ENCODE peak calls at places on chromosomes 7 and 10, in four cellular contexts. One of them, this sample, is unnamed.

GRCh38 chr7:27032843-27033242 is 63.0 kb downstream of the HOXA1 start:
- DNase-seq in CD4-positive, alpha-beta T cell: no peak
- DNase-seq in stimulated activated CD4-positive, alpha-beta T cell treated with anti-CD3 and anti-CD28 coated beads, TNF-alpha, amount 100 ng/mL, for 1 hour: no peak
- DNase-seq in left colon: no peak
- DNase-seq in this sample: no peak

GRCh38 chr7:30908681-30909080 is 3.0 kb upstream of the AQP1 start:
- DNase-seq in left colon: no peak
- DNase-seq in stimulated activated CD4-positive, alpha-beta T cell treated with anti-CD3 and anti-CD28 coated beads, TNF-alpha, amount 100 ng/mL, for 1 hour: no peak
- DNase-seq in CD4-positive, alpha-beta T cell: no peak
- DNase-seq in this sample: no peak

GRCh38 chr7:102009628-102010027 is 192.2 kb downstream of the CUX1 start:
- DNase-seq in CD4-positive, alpha-beta T cell: no peak
- DNase-seq in left colon: no peak
- DNase-seq in stimulated activated CD4-positive, alpha-beta T cell treated with anti-CD3 and anti-CD28 coated beads, TNF-alpha, amount 100 ng/mL, for 1 hour: no peak
- DNase-seq in this sample: no peak

GRCh38 chr10:70106958-70107791 is 25.4 kb downstream of the AIFM2 start:
- DNase-seq in stimulated activated CD4-positive, alpha-beta T cell treated with anti-CD3 and anti-CD28 coated beads, TNF-alpha, amount 100 ng/mL, for 1 hour: no peak
- DNase-seq in CD4-positive, alpha-beta T cell: no peak
- DNase-seq in left colon: no peak
- DNase-seq in this sample: no peak

GRCh38 chr7:121084748-121085336 is 96.3 kb downstream of the CPED1 start:
- DNase-seq in stimulated activated CD4-positive, alpha-beta T cell treated with anti-CD3 and anti-CD28 coated beads, TNF-alpha, amount 100 ng/mL, for 1 hour: no peak
- DNase-seq in left colon: no peak
- DNase-seq in CD4-positive, alpha-beta T cell: no peak
- DNase-seq in this sample: no peak

GRCh38 chr7:86328801-86329433 is 314.8 kb upstream of the GRM3 start:
- DNase-seq in stimulated activated CD4-positive, alpha-beta T cell treated with anti-CD3 and anti-CD28 coated beads, TNF-alpha, amount 100 ng/mL, for 1 hour: no peak
- DNase-seq in CD4-positive, alpha-beta T cell: no peak
- DNase-seq in left colon: no peak
- DNase-seq in this sample: no peak

GRCh38 chr10:51468424-51468823 is 231.0 kb downstream of the CSTF2T start:
- DNase-seq in stimulated activated CD4-positive, alpha-beta T cell treated with anti-CD3 and anti-CD28 coated beads, TNF-alpha, amount 100 ng/mL, for 1 hour: no peak
- DNase-seq in CD4-positive, alpha-beta T cell: no peak
- DNase-seq in left colon: no peak
- DNase-seq in this sample: no peak

GRCh38 chr7:142376356-142376997 is 118.6 kb upstream of the PRSS58 start:
- DNase-seq in CD4-positive, alpha-beta T cell: no peak
- DNase-seq in stimulated activated CD4-positive, alpha-beta T cell treated with anti-CD3 and anti-CD28 coated beads, TNF-alpha, amount 100 ng/mL, for 1 hour: no peak
- DNase-seq in left colon: no peak
- DNase-seq in this sample: no peak

GRCh38 chr7:121046893-121047468 is 58.5 kb downstream of the CPED1 start:
- DNase-seq in left colon: no peak
- DNase-seq in CD4-positive, alpha-beta T cell: no peak
- DNase-seq in stimulated activated CD4-positive, alpha-beta T cell treated with anti-CD3 and anti-CD28 coated beads, TNF-alpha, amount 100 ng/mL, for 1 hour: no peak
- DNase-seq in this sample: peak

GRCh38 chr7:83648464-83649241 is at the start of gene SEMA3E:
- DNase-seq in stimulated activated CD4-positive, alpha-beta T cell treated with anti-CD3 and anti-CD28 coated beads, TNF-alpha, amount 100 ng/mL, for 1 hour: no peak
- DNase-seq in CD4-positive, alpha-beta T cell: no peak
- DNase-seq in left colon: peak
- DNase-seq in this sample: peak

GRCh38 chr10:63977329-63977923 is 456.2 kb downstream of the REEP3 start:
- DNase-seq in stimulated activated CD4-positive, alpha-beta T cell treated with anti-CD3 and anti-CD28 coated beads, TNF-alpha, amount 100 ng/mL, for 1 hour: no peak
- DNase-seq in CD4-positive, alpha-beta T cell: no peak
- DNase-seq in left colon: no peak
- DNase-seq in this sample: peak

GRCh38 chr7:32501522-32501921 is 6.2 kb downstream of the AVL9 start:
- DNase-seq in left colon: no peak
- DNase-seq in stimulated activated CD4-positive, alpha-beta T cell treated with anti-CD3 and anti-CD28 coated beads, TNF-alpha, amount 100 ng/mL, for 1 hour: no peak
- DNase-seq in CD4-positive, alpha-beta T cell: no peak
- DNase-seq in this sample: no peak

GRCh38 chr10:72074413-72075183 is 13.8 kb downstream of the SPOCK2 start:
- DNase-seq in stimulated activated CD4-positive, alpha-beta T cell treated with anti-CD3 and anti-CD28 coated beads, TNF-alpha, amount 100 ng/mL, for 1 hour: no peak
- DNase-seq in CD4-positive, alpha-beta T cell: no peak
- DNase-seq in left colon: no peak
- DNase-seq in this sample: no peak

GRCh38 chr10:31101123-31101522 is 69.5 kb upstream of the ZNF438 start:
- DNase-seq in left colon: peak
- DNase-seq in stimulated activated CD4-positive, alpha-beta T cell treated with anti-CD3 and anti-CD28 coated beads, TNF-alpha, amount 100 ng/mL, for 1 hour: peak
- DNase-seq in CD4-positive, alpha-beta T cell: peak
- DNase-seq in this sample: no peak

GRCh38 chr7:117610390-117610789 is 130.6 kb downstream of the CFTR start:
- DNase-seq in left colon: no peak
- DNase-seq in CD4-positive, alpha-beta T cell: no peak
- DNase-seq in stimulated activated CD4-positive, alpha-beta T cell treated with anti-CD3 and anti-CD28 coated beads, TNF-alpha, amount 100 ng/mL, for 1 hour: no peak
- DNase-seq in this sample: no peak

GRCh38 chr7:78039791-78040776 is 241.5 kb downstream of the PHTF2 start:
- DNase-seq in left colon: no peak
- DNase-seq in CD4-positive, alpha-beta T cell: peak
- DNase-seq in stimulated activated CD4-positive, alpha-beta T cell treated with anti-CD3 and anti-CD28 coated beads, TNF-alpha, amount 100 ng/mL, for 1 hour: peak
- DNase-seq in this sample: no peak

GRCh38 chr7:135184254-135184841 is 13.8 kb upstream of the CYREN start:
- DNase-seq in stimulated activated CD4-positive, alpha-beta T cell treated with anti-CD3 and anti-CD28 coated beads, TNF-alpha, amount 100 ng/mL, for 1 hour: no peak
- DNase-seq in left colon: no peak
- DNase-seq in CD4-positive, alpha-beta T cell: no peak
- DNase-seq in this sample: no peak

GRCh38 chr7:138127996-138128395 is 51.7 kb downstream of the AKR1D1 start:
- DNase-seq in left colon: no peak
- DNase-seq in CD4-positive, alpha-beta T cell: no peak
- DNase-seq in stimulated activated CD4-positive, alpha-beta T cell treated with anti-CD3 and anti-CD28 coated beads, TNF-alpha, amount 100 ng/mL, for 1 hour: no peak
- DNase-seq in this sample: no peak

GRCh38 chr7:11192506-11192905 is 218.8 kb downstream of the PHF14 start:
- DNase-seq in stimulated activated CD4-positive, alpha-beta T cell treated with anti-CD3 and anti-CD28 coated beads, TNF-alpha, amount 100 ng/mL, for 1 hour: no peak
- DNase-seq in CD4-positive, alpha-beta T cell: no peak
- DNase-seq in left colon: no peak
- DNase-seq in this sample: no peak

GRCh38 chr7:106064836-106065559 is 47.1 kb downstream of the SYPL1 start:
- DNase-seq in CD4-positive, alpha-beta T cell: no peak
- DNase-seq in left colon: peak
- DNase-seq in stimulated activated CD4-positive, alpha-beta T cell treated with anti-CD3 and anti-CD28 coated beads, TNF-alpha, amount 100 ng/mL, for 1 hour: no peak
- DNase-seq in this sample: peak

GRCh38 chr7:152366662-152367061 is 69.1 kb downstream of the KMT2C start:
- DNase-seq in CD4-positive, alpha-beta T cell: no peak
- DNase-seq in stimulated activated CD4-positive, alpha-beta T cell treated with anti-CD3 and anti-CD28 coated beads, TNF-alpha, amount 100 ng/mL, for 1 hour: no peak
- DNase-seq in left colon: peak
- DNase-seq in this sample: no peak

GRCh38 chr7:104894998-104895850 is 118.8 kb upstream of the KMT2E start:
- DNase-seq in left colon: no peak
- DNase-seq in stimulated activated CD4-positive, alpha-beta T cell treated with anti-CD3 and anti-CD28 coated beads, TNF-alpha, amount 100 ng/mL, for 1 hour: no peak
- DNase-seq in CD4-positive, alpha-beta T cell: no peak
- DNase-seq in this sample: no peak

GRCh38 chr10:58241346-58241745 is 26.3 kb downstream of the IPMK start:
- DNase-seq in stimulated activated CD4-positive, alpha-beta T cell treated with anti-CD3 and anti-CD28 coated beads, TNF-alpha, amount 100 ng/mL, for 1 hour: no peak
- DNase-seq in CD4-positive, alpha-beta T cell: no peak
- DNase-seq in left colon: no peak
- DNase-seq in this sample: no peak

GRCh38 chr10:110074298-110074697 is 66.5 kb downstream of the ADD3 start:
- DNase-seq in stimulated activated CD4-positive, alpha-beta T cell treated with anti-CD3 and anti-CD28 coated beads, TNF-alpha, amount 100 ng/mL, for 1 hour: no peak
- DNase-seq in CD4-positive, alpha-beta T cell: no peak
- DNase-seq in left colon: no peak
- DNase-seq in this sample: peak

GRCh38 chr10:49605177-49605938 is 4.8 kb upstream of the SLC18A3 start:
- DNase-seq in CD4-positive, alpha-beta T cell: no peak
- DNase-seq in stimulated activated CD4-positive, alpha-beta T cell treated with anti-CD3 and anti-CD28 coated beads, TNF-alpha, amount 100 ng/mL, for 1 hour: no peak
- DNase-seq in left colon: no peak
- DNase-seq in this sample: no peak